ENCODE peak calls at places on chromosomes 11 and 22, in seven cellular contexts. O is IMR-90, S is HCT116, W is OCI-LY7, I is DND-41, R is hepatocyte, B is mammary epithelial cell. E is an unnamed sample.

GRCh38 chr22:33918676-33919590 is 1.3 kb downstream of the LARGE1 start:
- DNase-seq in O (peak; percentile 45), S (no peak), W (no peak), I (no peak), R (no peak), B (no peak), E (no peak)

GRCh38 chr11:117604349-117604995 is 192.5 kb downstream of the DSCAML1 start:
- DNase-seq in O (peak; percentile 32), S (no peak), W (no peak), I (no peak), R (peak; percentile 16), B (no peak), E (no peak)

GRCh38 chr11:64305691-64306562 is 603 bp downstream of the ESRRA start:
- DNase-seq in O (peak; percentile 27), S (peak; percentile 39), W (peak; percentile 84), I (peak; percentile 85), R (peak; percentile 79), B (peak; percentile 51), E (peak; percentile 88)

GRCh38 chr11:48099916-48100446 is 116.6 kb upstream of the OR4B1 start:
- DNase-seq in O (no peak), S (no peak), W (peak; percentile 33), I (no peak), R (no peak), B (no peak), E (peak; percentile 79)

GRCh38 chr11:4025957-4026324 is 68.7 kb upstream of the RRM1 start:
- DNase-seq in O (peak; percentile 10), S (no peak), W (no peak), I (no peak), R (no peak), B (no peak), E (no peak)

GRCh38 chr11:118264568-118265470 is 722 bp upstream of the MPZL2 start:
- DNase-seq in O (no peak), S (no peak), W (no peak), I (no peak), R (no peak), B (no peak), E (no peak)

GRCh38 chr22:31585161-31585859 is 76.7 kb downstream of the PISD start:
- DNase-seq in O (peak; percentile 60), S (no peak), W (no peak), I (no peak), R (no peak), B (no peak), E (no peak)

GRCh38 chr22:39686776-39687525 is 116.4 kb downstream of the CACNA1I start:
- DNase-seq in O (no peak), S (no peak), W (no peak), I (no peak), R (no peak), B (no peak), E (no peak)

GRCh38 chr11:65560555-65561418 is 2.6 kb upstream of the LTBP3 start:
- DNase-seq in O (peak; percentile 66), S (no peak), W (no peak), I (no peak), R (peak; percentile 69), B (peak; percentile 61), E (no peak)

GRCh38 chr22:19291580-19292261 is at the start of gene CLTCL1:
- DNase-seq in O (peak; percentile 58), S (peak; percentile 38), W (peak; percentile 82), I (peak; percentile 81), R (peak; percentile 94), B (peak; percentile 71), E (peak; percentile 83)

GRCh38 chr11:20050551-20051333 is 109.5 kb downstream of the DBX1 start:
- DNase-seq in O (no peak), S (no peak), W (no peak), I (no peak), R (no peak), B (peak; percentile 91), E (no peak)

GRCh38 chr22:42177891-42178336 is 47.3 kb upstream of the CYP2D6 start:
- DNase-seq in O (no peak), S (no peak), W (no peak), I (no peak), R (peak; percentile 44), B (no peak), E (no peak)

GRCh38 chr22:32571764-32572163 is 97.2 kb downstream of the FBXO7 start:
- DNase-seq in O (no peak), S (no peak), W (no peak), I (peak; percentile 8), R (no peak), B (no peak), E (no peak)

GRCh38 chr11:1230456-1231395 is 7.9 kb downstream of the MUC5B start:
- DNase-seq in O (no peak), S (no peak), W (no peak), I (no peak), R (no peak), B (peak; percentile 35), E (no peak)

GRCh38 chr11:94272738-94273313 is 31.6 kb upstream of the IZUMO1R start:
- DNase-seq in O (no peak), S (no peak), W (no peak), I (no peak), R (no peak), B (no peak), E (no peak)

GRCh38 chr11:46363455-46363920 is 16.2 kb downstream of the DGKZ start:
- DNase-seq in O (peak; percentile 33), S (peak; percentile 52), W (no peak), I (no peak), R (no peak), B (peak; percentile 83), E (no peak)

GRCh38 chr11:94528551-94528950 is 15.2 kb upstream of the FUT4 start:
- DNase-seq in O (no peak), S (no peak), W (no peak), I (no peak), R (no peak), B (no peak), E (no peak)

GRCh38 chr11:9251306-9251705 is 13.8 kb downstream of the DENND5A start:
- DNase-seq in O (no peak), S (no peak), W (no peak), I (no peak), R (no peak), B (peak; percentile 31), E (no peak)

GRCh38 chr11:76939219-76939631 is 78.5 kb downstream of the ACER3 start:
- DNase-seq in O (peak; percentile 9), S (no peak), W (no peak), I (no peak), R (no peak), B (no peak), E (no peak)

GRCh38 chr22:26471522-26471921 is 12.1 kb downstream of the HPS4 start:
- DNase-seq in O (peak; percentile 83), S (peak; percentile 47), W (no peak), I (no peak), R (peak; percentile 53), B (peak; percentile 50), E (no peak)

GRCh38 chr11:65290448-65291165 is 24.1 kb upstream of the CDC42EP2 start:
- DNase-seq in O (peak; percentile 100), S (no peak), W (no peak), I (no peak), R (peak; percentile 68), B (peak; percentile 63), E (no peak)

DNA sequence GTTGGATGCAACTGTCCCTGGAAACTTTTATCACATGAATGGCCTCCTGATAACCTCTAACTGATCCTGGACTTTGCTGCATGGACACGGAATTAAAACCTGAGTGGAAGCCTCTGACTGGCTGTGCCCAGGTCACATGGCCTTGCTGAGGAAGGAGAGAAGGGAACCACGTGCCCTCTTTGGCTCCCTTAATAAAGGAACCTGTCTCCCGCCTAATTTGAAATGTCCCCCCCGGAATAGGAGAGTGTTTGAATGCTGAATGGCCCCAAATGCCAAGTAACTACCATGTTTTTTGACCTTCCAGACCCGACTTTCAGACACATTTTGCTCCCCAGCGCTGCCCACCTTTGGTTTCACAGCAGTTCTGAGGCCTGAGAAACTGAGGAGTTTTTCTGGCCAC is 76.9 kb downstream of the ADAMTS15 start:
- DNase-seq in O (no peak), S (no peak), W (no peak), I (no peak), R (no peak), B (no peak), E (no peak)
- H3K4me1 ChIP-seq in O (peaks cover 31% of the 10 kb centered on the region), S (peaks cover 2% of the 10 kb centered on the region), W (no peaks in the 10 kb centered on the region), I (no peaks in the 10 kb centered on the region), R (peaks cover 36% of the 10 kb centered on the region), B (peaks cover 11% of the 10 kb centered on the region), E (no peaks in the 10 kb centered on the region)

GRCh38 chr11:2700415-2701211 is 819 bp upstream of the KCNQ1OT1 start:
- DNase-seq in O (no peak), S (no peak), W (peak; percentile 74), I (peak; percentile 31), R (peak; percentile 72), B (no peak), E (peak; percentile 77)

GRCh38 chr11:2701230-2701629 is 1.4 kb upstream of the KCNQ1OT1 start:
- DNase-seq in O (no peak), S (no peak), W (no peak), I (no peak), R (no peak), B (no peak), E (no peak)

GRCh38 chr11:2699185-2699530 is 636 bp downstream of the KCNQ1OT1 start:
- DNase-seq in O (peak; percentile 9), S (no peak), W (peak; percentile 15), I (peak; percentile 23), R (no peak), B (peak; percentile 15), E (peak; percentile 57)

GRCh38 chr11:2698386-2699184 is 1.2 kb downstream of the KCNQ1OT1 start:
- DNase-seq in O (no peak), S (no peak), W (no peak), I (no peak), R (no peak), B (peak; percentile 4), E (no peak)

GRCh38 chr11:2699531-2700414 is at the start of gene KCNQ1OT1:
- DNase-seq in O (peak; percentile 92), S (peak; percentile 83), W (peak; percentile 91), I (peak; percentile 92), R (peak; percentile 93), B (peak; percentile 86), E (peak; percentile 95)
- H3K27ac ChIP-seq in O (peak within 1 kb of the TSS; percentile 83), S (peak within 1 kb of the TSS; percentile 89), W (peak within 1 kb of the TSS; percentile 63), I (peak within 1 kb of the TSS; percentile 85), R (peak within 1 kb of the TSS; percentile 97), B (peak within 1 kb of the TSS; percentile 46), E (peak within 1 kb of the TSS; percentile 70)

GRCh38 chr11:133898031-133898769 is 52.9 kb upstream of the SPATA19 start:
- DNase-seq in O (no peak), S (no peak), W (no peak), I (peak; percentile 1), R (no peak), B (no peak), E (peak; percentile 49)
- H2AFZ ChIP-seq in O (no peak overlapping the region), S (no peak overlapping the region), W (no peak overlapping the region), I (no peak overlapping the region), R (no peak overlapping the region), B (no peak overlapping the region), E (no peak overlapping the region)

GRCh38 chr11:35868491-35868890 is 75.4 kb upstream of the LDLRAD3 start:
- DNase-seq in O (no peak), S (no peak), W (no peak), I (no peak), R (no peak), B (no peak), E (no peak)
- H3K4me1 ChIP-seq in O (no peaks in the 10 kb centered on the region), S (no peaks in the 10 kb centered on the region), W (no peaks in the 10 kb centered on the region), I (no peaks in the 10 kb centered on the region), R (no peaks in the 10 kb centered on the region), B (no peaks in the 10 kb centered on the region), E (no peaks in the 10 kb centered on the region)

GRCh38 chr22:45999379-45999971 is 22.5 kb upstream of the WNT7B start:
- DNase-seq in O (no peak), S (no peak), W (peak; percentile 45), I (no peak), R (no peak), B (no peak), E (no peak)
- H3K27ac ChIP-seq in O (no peak overlapping the region), S (no peak overlapping the region), W (peak overlapping the region; percentile 21), I (no peak overlapping the region), R (no peak overlapping the region), B (no peak overlapping the region), E (no peak overlapping the region)